ENCODE peak calls at places on chromosome 6, in eight cellular contexts. C is heart right ventricle, E is cardiac muscle cell, Z is GM12878, A is ovary, L is stomach, H is tibial artery, I is GM23338. Q is an unnamed sample.

GRCh38 chr6:1237636-1238035 is 74.3 kb upstream of the FOXQ1 start:
- DNase-seq in E (no peak), Z (no peak), I (no peak), C (no peak), A (no peak), L (no peak), H (no peak), Q (no peak)

GRCh38 chr6:112348334-112348874 is 1.3 kb downstream of the RFPL4B start:
- DNase-seq in L (no peak), Z (no peak), C (no peak), A (no peak), E (no peak), I (no peak), H (no peak), Q (no peak)

GRCh38 chr6:99467509-99468106 is 42.5 kb upstream of the PNISR start:
- DNase-seq in L (no peak), A (no peak), E (peak; percentile 34), I (peak; percentile 47), Z (no peak), H (no peak), C (no peak), Q (no peak)

GRCh38 chr6:160031442-160031841 is 62.6 kb downstream of the IGF2R start:
- DNase-seq in Z (no peak), I (no peak), E (no peak), A (no peak), C (no peak), H (no peak), L (no peak), Q (no peak)

GRCh38 chr6:134003542-134003951 is 48.9 kb downstream of the SLC2A12 start:
- DNase-seq in C (no peak), L (no peak), I (no peak), E (no peak), A (no peak), H (no peak), Z (no peak), Q (no peak)

GRCh38 chr6:13289789-13290318 is 38.5 kb downstream of the TBC1D7 start:
- DNase-seq in I (no peak), A (no peak), H (no peak), L (no peak), Z (no peak), E (no peak), C (no peak), Q (no peak)

GRCh38 chr6:151900897-151901485 is 93.5 kb downstream of the ESR1 start:
- DNase-seq in E (no peak), Z (no peak), C (no peak), H (no peak), I (no peak), L (no peak), A (no peak), Q (no peak)

GRCh38 chr6:136791296-136792065 is 796 bp downstream of the MAP3K5 start:
- DNase-seq in C (peak; percentile 34), H (peak; percentile 90), I (peak; percentile 45), E (peak; percentile 48), L (peak; percentile 81), Z (peak; percentile 89), A (peak; percentile 69), Q (peak; percentile 88)

GRCh38 chr6:43628392-43629103 is 516 bp downstream of the GTPBP2 start:
- DNase-seq in C (peak; percentile 59), Z (no peak), E (peak; percentile 67), A (peak; percentile 53), H (peak; percentile 80), L (peak; percentile 51), I (peak; percentile 89), Q (peak; percentile 77)

GRCh38 chr6:69180361-69181067 is 545.4 kb downstream of the ADGRB3 start:
- DNase-seq in L (no peak), H (no peak), E (no peak), C (no peak), A (no peak), Z (no peak), I (no peak), Q (no peak)

GRCh38 chr6:31170987-31171671 is 647 bp upstream of the POU5F1 start:
- DNase-seq in L (no peak), H (no peak), I (no peak), E (no peak), Z (no peak), A (no peak), C (no peak), Q (no peak)

GRCh38 chr6:112480551-112480950 is 133.4 kb downstream of the RFPL4B start:
- DNase-seq in E (no peak), L (no peak), H (no peak), Z (no peak), C (no peak), A (no peak), I (no peak), Q (no peak)

GRCh38 chr6:87066449-87067288 is 28.2 kb downstream of the CGA start:
- DNase-seq in A (peak; percentile 36), Z (peak; percentile 28), E (peak; percentile 67), I (peak; percentile 66), L (peak; percentile 31), H (no peak), C (peak; percentile 40), Q (no peak)

GRCh38 chr6:44580901-44581300 is 193.4 kb downstream of the CDC5L start:
- DNase-seq in H (no peak), L (no peak), C (no peak), E (no peak), I (no peak), A (no peak), Z (no peak), Q (no peak)

GRCh38 chr6:11251553-11252358 is 19.3 kb upstream of the NEDD9 start:
- DNase-seq in C (peak; percentile 79), H (peak; percentile 90), Z (no peak), I (no peak), A (peak; percentile 62), E (no peak), L (peak; percentile 50), Q (no peak)

GRCh38 chr6:108876929-108877775 is 28.9 kb downstream of the ARMC2 start:
- DNase-seq in H (peak; percentile 92), C (peak; percentile 87), Z (no peak), I (no peak), E (peak; percentile 9), L (peak; percentile 55), A (no peak), Q (no peak)

GRCh38 chr6:129686941-129687627 is 22.9 kb downstream of the ARHGAP18 start:
- DNase-seq in Z (peak; percentile 76), I (no peak), A (no peak), E (no peak), H (no peak), L (no peak), C (no peak), Q (no peak)

GRCh38 chr6:137006056-137006455 is 38.7 kb downstream of the IL20RA start:
- DNase-seq in E (no peak), H (no peak), A (no peak), L (no peak), Z (no peak), C (no peak), I (no peak), Q (no peak)

GRCh38 chr6:125986956-125987617 is 747 bp downstream of the TRMT11 start:
- DNase-seq in L (no peak), A (no peak), E (no peak), H (no peak), Z (peak; percentile 24), I (peak; percentile 28), C (no peak), Q (no peak)

GRCh38 chr6:2743280-2744205 is 7.2 kb downstream of the MYLK4 start:
- DNase-seq in H (no peak), E (peak; percentile 60), Z (no peak), C (no peak), I (no peak), L (no peak), A (no peak), Q (no peak)
- H3K27ac ChIP-seq in H (no peak overlapping the region), E (peak overlapping the region; percentile 66), Z (no peak overlapping the region), C (peak overlapping the region; percentile 82), I (no peak overlapping the region), L (no peak overlapping the region), A (no peak overlapping the region), Q (no peak overlapping the region)

GRCh38 chr6:16944601-16945000 is 157.2 kb upstream of the STMND1 start:
- DNase-seq in C (no peak), Z (no peak), A (no peak), E (no peak), L (no peak), H (no peak), I (no peak), Q (no peak)

GRCh38 chr6:16936893-16937292 is 165.0 kb upstream of the STMND1 start:
- DNase-seq in E (no peak), A (no peak), L (no peak), Z (no peak), I (no peak), C (no peak), H (no peak), Q (no peak)

GRCh38 chr6:16939839-16940238 is 162.0 kb upstream of the STMND1 start:
- DNase-seq in L (no peak), Z (no peak), A (no peak), I (no peak), E (no peak), C (no peak), H (no peak), Q (no peak)
- TF ChIP-seq CTCF in L (no peak), Z (no peak), A (no peak), I (no peak), E (no peak), C (no peak), H (no peak), Q (no peak)

GRCh38 chr6:35719407-35719829 is 17.4 kb upstream of the ARMC12 start:
- DNase-seq in H (no peak), A (no peak), L (no peak), Z (no peak), I (no peak), E (no peak), C (no peak), Q (no peak)
- H3K4me3 ChIP-seq in H (no peak overlapping the region), A (no peak overlapping the region), L (no peak overlapping the region), Z (peak overlapping the region; percentile 49), I (peak overlapping the region; percentile 29), E (no peak overlapping the region), C (no peak overlapping the region), Q (peak overlapping the region; percentile 20)

GRCh38 chr6:35400901-35401311 is 51.2 kb upstream of the FANCE start:
- DNase-seq in C (no peak), Z (no peak), A (no peak), L (peak; percentile 77), H (no peak), I (no peak), E (no peak), Q (no peak)

GRCh38 chr6:35402136-35402855 is 49.8 kb upstream of the FANCE start:
- DNase-seq in Z (peak; percentile 51), A (no peak), E (no peak), H (no peak), L (peak; percentile 79), I (no peak), C (no peak), Q (peak; percentile 75)

GRCh38 chr6:35403544-35404442 is 48.3 kb upstream of the FANCE start:
- DNase-seq in C (no peak), I (no peak), L (no peak), H (no peak), E (no peak), Z (no peak), A (no peak), Q (no peak)

GRCh38 chr6:35402856-35403191 is 49.3 kb upstream of the FANCE start:
- DNase-seq in C (no peak), H (no peak), Z (no peak), A (no peak), L (no peak), I (no peak), E (no peak), Q (no peak)

DNA sequence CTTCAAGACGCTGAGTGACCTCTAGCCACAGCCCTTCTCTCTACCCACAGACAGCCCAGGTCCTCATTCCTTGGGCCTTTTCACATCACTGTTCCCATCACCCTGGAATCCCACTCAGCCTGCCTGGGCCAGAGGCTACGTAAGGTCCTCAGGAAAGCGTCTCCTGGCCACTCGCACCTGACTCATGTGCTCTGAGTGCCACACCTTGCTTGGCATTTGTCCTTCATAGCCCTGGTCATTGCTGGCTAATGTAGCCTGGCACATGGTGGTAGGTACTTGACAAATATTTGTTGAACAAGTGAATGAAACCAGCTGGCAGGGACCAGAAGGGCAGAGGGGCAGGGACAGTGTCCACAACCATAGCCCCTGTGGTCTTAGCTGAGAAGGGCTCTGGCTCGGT is 50.6 kb upstream of the FANCE start:
- DNase-seq in Z (no peak), H (no peak), A (no peak), E (no peak), I (no peak), L (peak; percentile 89), C (no peak), Q (peak; percentile 79)
- H3K27ac ChIP-seq in Z (peak overlapping the region; percentile 5), H (no peak overlapping the region), A (no peak overlapping the region), E (no peak overlapping the region), I (no peak overlapping the region), L (peak overlapping the region; percentile 80), C (no peak overlapping the region), Q (no peak overlapping the region)

Q was measured in upper lobe of right lung.